ENCODE peak calls at places on chromosomes 16 and 17, in six cellular contexts. Q is uterus, E is IMR-90, W is heart left ventricle, F is prostate gland, H is H1. V is an unnamed sample. For H3K9me3, the result is how much of the 10 kb centered on the place peaks cover.

GRCh38 chr17:34606721-34607120 is 27.3 kb downstream of the TMEM132E start:
- DNase-seq in Q (peak), E (no peak), W (no peak), F (no peak), H (no peak), V (no peak)

GRCh38 chr17:63842173-63842539 is 329 bp downstream of the SMARCD2 start:
- DNase-seq in Q (peak), E (no peak), W (peak), F (peak), H (peak), V (no peak)

GRCh38 chr16:67394271-67395104 is 1.2 kb upstream of the TPPP3 start:
- DNase-seq in Q (no peak), E (no peak), W (no peak), F (no peak), H (peak), V (no peak)

GRCh38 chr16:65116818-65117430 is 4.9 kb downstream of the CDH11 start:
- DNase-seq in Q (no peak), E (peak), W (no peak), F (no peak), H (no peak), V (no peak)

GRCh38 chr16:68972720-68973119 is 129.4 kb downstream of the TANGO6 start:
- DNase-seq in Q (no peak), E (peak), W (no peak), F (no peak), H (peak), V (peak)

GRCh38 chr16:76676356-76676755 is 399.2 kb downstream of the CNTNAP4 start:
- DNase-seq in Q (no peak), E (no peak), W (no peak), F (no peak), H (no peak), V (no peak)

GRCh38 chr16:53091508-53092211 is 36.9 kb downstream of the CHD9 start:
- DNase-seq in Q (peak), E (peak), W (peak), F (no peak), H (no peak), V (no peak)

GRCh38 chr17:2784864-2785263 is 11.4 kb upstream of the RAP1GAP2 start:
- DNase-seq in Q (no peak), E (no peak), W (no peak), F (no peak), H (no peak), V (no peak)

GRCh38 chr16:69904495-69905170 is 46.5 kb upstream of the CLEC18A start:
- DNase-seq in Q (no peak), E (no peak), W (no peak), F (no peak), H (no peak), V (peak)

GRCh38 chr17:74744714-74745547 is 3.5 kb upstream of the NHERF1 start:
- DNase-seq in Q (peak), E (peak), W (peak), F (peak), H (peak), V (peak)

GRCh38 chr17:38617074-38617860 is 11.5 kb upstream of the SRCIN1 start:
- DNase-seq in Q (no peak), E (no peak), W (no peak), F (no peak), H (no peak), V (peak)

GRCh38 chr17:1959871-1960569 is 65.1 kb downstream of the RTN4RL1 start:
- DNase-seq in Q (peak), E (peak), W (no peak), F (no peak), H (no peak), V (no peak)

GRCh38 chr17:69608808-69609494 is 194.5 kb downstream of the MAP2K6 start:
- DNase-seq in Q (no peak), E (peak), W (peak), F (no peak), H (no peak), V (no peak)

GRCh38 chr17:10871914-10872313 is 34.0 kb upstream of the PIRT start:
- DNase-seq in Q (no peak), E (no peak), W (no peak), F (peak), H (no peak), V (no peak)

GRCh38 chr17:78466786-78467715 is 88.6 kb downstream of the PGS1 start:
- DNase-seq in Q (no peak), E (no peak), W (no peak), F (no peak), H (no peak), V (no peak)

GRCh38 chr17:17778308-17779014 is 58.3 kb downstream of the SREBF1 start:
- DNase-seq in Q (peak), E (peak), W (peak), F (no peak), H (no peak), V (no peak)

GRCh38 chr17:41393294-41393693 is 4.1 kb downstream of the KRT31 start:
- DNase-seq in Q (no peak), E (no peak), W (peak), F (no peak), H (no peak), V (no peak)

GRCh38 chr17:78716814-78717393 is 65.2 kb downstream of the CYTH1 start:
- DNase-seq in Q (peak), E (peak), W (peak), F (peak), H (peak), V (peak)

GRCh38 chr16:6482861-6483530 is 849.6 kb upstream of the RBFOX1 start:
- DNase-seq in Q (no peak), E (no peak), W (no peak), F (no peak), H (peak), V (peak)

GRCh38 chr17:74008196-74008595 is 195.3 kb upstream of the RPL38 start:
- DNase-seq in Q (no peak), E (no peak), W (no peak), F (no peak), H (peak), V (no peak)

GRCh38 chr16:64957246-64957645 is 164.6 kb downstream of the CDH11 start:
- DNase-seq in Q (no peak), E (no peak), W (no peak), F (no peak), H (no peak), V (no peak)

GRCh38 chr17:76735006-76735405 is 2.1 kb downstream of the SRSF2 start:
- DNase-seq in Q (no peak), E (peak), W (no peak), F (no peak), H (no peak), V (peak)

GRCh38 chr16:69321080-69321479 is 9.3 kb downstream of the PDF start:
- DNase-seq in Q (peak), E (no peak), W (no peak), F (no peak), H (no peak), V (no peak)

GRCh38 chr17:28744104-28744801 is 442 bp downstream of the TRAF4 start:
- DNase-seq in Q (peak), E (peak), W (peak), F (no peak), H (peak), V (peak)

GRCh38 chr16:19696312-19696711 is 21.7 kb downstream of the KNOP1 start:
- DNase-seq in Q (peak), E (peak), W (peak), F (peak), H (no peak), V (peak)

GRCh38 chr17:80347948-80348351 is 67.0 kb upstream of the ENDOV start:
- DNase-seq in Q (no peak), E (no peak), W (no peak), F (no peak), H (no peak), V (no peak)

GRCh38 chr17:79150035-79150733 is 75.6 kb downstream of the ENGASE start:
- DNase-seq in Q (no peak), E (no peak), W (no peak), F (no peak), H (no peak), V (no peak)

GRCh38 chr17:73874008-73874407 is 229.8 kb upstream of the SDK2 start:
- DNase-seq in Q (no peak), E (no peak), W (no peak), F (no peak), H (no peak), V (no peak)

GRCh38 chr16:7997966-7998365 is 592.3 kb downstream of the TMEM114 start:
- DNase-seq in Q (no peak), E (no peak), W (no peak), F (no peak), H (no peak), V (no peak)

DNA sequence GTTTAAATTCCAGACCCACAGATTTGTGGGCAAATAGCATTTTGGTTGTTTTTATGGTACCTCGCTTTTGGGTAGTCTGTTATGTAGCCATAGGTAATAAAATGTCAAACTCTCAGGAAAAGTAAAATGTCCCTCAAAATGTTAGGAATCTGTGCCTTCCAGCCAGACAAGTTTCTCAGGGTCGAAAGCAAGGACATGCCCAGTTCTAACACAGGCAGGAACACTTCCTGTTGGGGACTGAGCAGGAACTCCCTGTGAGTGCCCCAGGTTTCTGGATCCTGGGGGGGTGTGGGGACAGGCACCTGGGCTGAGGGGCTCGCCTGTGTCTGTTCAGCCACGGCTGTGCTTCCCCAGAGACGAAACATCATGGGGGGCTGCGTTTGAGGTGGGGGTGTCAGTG is 62.3 kb downstream of the GNA13 start:
- DNase-seq in Q (no peak), E (no peak), W (no peak), F (no peak), H (no peak), V (no peak)
- H3K27ac ChIP-seq in Q (no peak), E (no peak), W (no peak), F (no peak), H (no peak), V (no peak)

DNA sequence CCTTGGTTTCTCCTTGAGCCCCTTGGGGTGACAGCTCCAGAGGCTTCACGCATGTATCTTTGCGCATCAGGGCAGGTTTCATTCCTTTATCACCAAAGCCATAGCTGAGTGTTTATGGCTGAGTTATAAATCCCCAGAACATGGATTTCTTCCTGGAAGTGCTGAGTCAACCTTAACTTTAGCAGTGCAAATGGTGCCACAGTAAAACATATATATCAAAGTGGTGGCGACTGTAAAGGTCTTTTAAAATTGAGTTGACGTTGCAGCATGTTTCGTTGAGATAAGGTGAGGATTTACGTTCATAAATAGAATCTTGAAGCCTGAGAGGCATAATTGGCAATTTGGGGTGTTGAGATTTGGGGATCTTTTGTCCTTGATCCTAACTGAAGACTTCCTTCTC is 214.1 kb downstream of the HS3ST4 start:
- DNase-seq in Q (no peak), E (no peak), W (no peak), F (no peak), H (no peak), V (no peak)
- H3K4me3 ChIP-seq in Q (no peak), E (no peak), W (no peak), F (no peak), H (no peak), V (no peak)

DNA sequence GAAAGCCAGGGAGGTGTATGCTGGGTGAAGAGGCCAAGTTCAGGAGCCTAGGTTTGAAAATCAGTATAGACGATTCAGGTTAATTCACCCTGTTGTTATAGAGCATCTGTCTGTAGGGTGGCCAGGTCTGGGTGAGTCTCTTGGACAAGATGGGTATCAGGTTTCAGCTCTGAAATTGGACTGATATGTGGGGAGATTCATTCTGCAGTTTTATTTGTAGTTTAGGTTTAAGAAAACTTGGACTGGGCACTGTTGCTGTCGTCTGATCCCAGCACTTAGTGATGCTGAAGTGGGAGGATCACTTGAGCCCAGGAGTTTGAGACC is 17.8 kb downstream of the ABCC1 start:
- DNase-seq in Q (no peak), E (no peak), W (no peak), F (no peak), H (no peak), V (no peak)
- H3K9me3 ChIP-seq in Q (under half), E (under half), W (under half), F (under half), H (under half), V (under half)

DNA sequence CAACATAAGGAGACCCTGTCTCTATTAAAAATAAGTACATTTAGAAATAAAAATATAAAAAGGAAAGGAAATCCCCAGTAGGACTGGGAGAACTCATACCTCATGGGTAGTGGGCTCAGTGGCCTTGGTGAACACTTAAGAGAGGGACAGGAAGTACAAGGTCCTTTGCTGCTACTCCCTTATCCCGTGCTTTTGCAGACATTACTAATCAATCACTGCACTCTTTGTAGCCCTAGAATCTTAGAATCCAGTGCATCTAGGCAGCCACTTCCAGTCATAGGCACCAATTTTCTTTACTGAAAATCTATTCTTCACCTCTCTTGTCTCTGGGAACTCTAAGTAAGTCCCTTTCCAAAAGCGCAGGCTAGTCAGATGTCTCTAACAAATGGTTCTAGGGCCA is 183.1 kb downstream of the SNX29 start:
- DNase-seq in Q (no peak), E (no peak), W (no peak), F (no peak), H (no peak), V (no peak)
- H3K27ac ChIP-seq in Q (no peak), E (no peak), W (no peak), F (no peak), H (no peak), V (no peak)

GRCh38 chr17:48596000-48596734 is 2.6 kb upstream of the HOXB5 start:
- DNase-seq in Q (no peak), E (peak), W (no peak), F (no peak), H (no peak), V (no peak)

GRCh38 chr17:48597775-48598631 is 4.4 kb upstream of the HOXB5 start:
- DNase-seq in Q (peak), E (peak), W (no peak), F (no peak), H (no peak), V (no peak)

GRCh38 chr17:48598727-48599126 is 5.1 kb upstream of the HOXB5 start:
- DNase-seq in Q (no peak), E (no peak), W (no peak), F (no peak), H (no peak), V (no peak)

GRCh38 chr17:48596735-48597491 is 3.3 kb upstream of the HOXB5 start:
- DNase-seq in Q (no peak), E (peak), W (no peak), F (no peak), H (no peak), V (no peak)

DNA sequence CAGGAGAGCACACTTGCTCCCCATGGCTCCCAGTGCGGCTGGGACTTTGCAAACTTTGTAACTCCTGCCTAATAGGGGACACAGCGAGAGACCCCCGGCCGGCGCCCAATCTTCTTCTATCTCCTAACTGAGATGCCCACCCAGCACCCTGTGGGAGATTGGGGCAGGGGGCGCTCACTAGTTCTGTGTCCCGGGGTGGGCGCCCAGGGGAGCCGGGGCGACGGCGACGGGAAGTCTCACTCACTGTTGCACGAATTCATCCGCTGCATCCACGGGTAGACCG is 3.9 kb upstream of the HOXB5 start:
- DNase-seq in Q (no peak), E (no peak), W (no peak), F (no peak), H (no peak), V (no peak)
- H3K4me3 ChIP-seq in Q (peak), E (peak), W (peak), F (peak), H (no peak), V (peak)

GRCh38 chr17:71572343-71572742 is 548.5 kb upstream of the SOX9 start:
- DNase-seq in Q (no peak), E (no peak), W (no peak), F (no peak), H (no peak), V (no peak)
- H3K9me3 ChIP-seq in Q (under half), E (under half), W (under half), F (under half), H (under half), V (under half)

GRCh38 chr17:848402-848801 is 66.2 kb downstream of the MRM3 start:
- DNase-seq in Q (no peak), E (no peak), W (peak), F (no peak), H (no peak), V (no peak)

GRCh38 chr17:846901-847777 is 65.0 kb downstream of the MRM3 start:
- DNase-seq in Q (no peak), E (peak), W (peak), F (peak), H (no peak), V (no peak)

GRCh38 chr17:850828-851759 is 68.9 kb downstream of the MRM3 start:
- DNase-seq in Q (peak), E (peak), W (peak), F (no peak), H (no peak), V (no peak)

GRCh38 chr17:851986-852385 is 69.8 kb downstream of the MRM3 start:
- DNase-seq in Q (no peak), E (no peak), W (no peak), F (no peak), H (no peak), V (no peak)

GRCh38 chr17:850086-850827 is 68.1 kb downstream of the MRM3 start:
- DNase-seq in Q (no peak), E (no peak), W (no peak), F (no peak), H (no peak), V (no peak)
- H3K27ac ChIP-seq in Q (peak), E (no peak), W (peak), F (peak), H (no peak), V (peak)

GRCh38 chr16:27505297-27506236 is 44.1 kb downstream of the GTF3C1 start:
- DNase-seq in Q (no peak), E (no peak), W (peak), F (peak), H (no peak), V (no peak)
- H3K4me3 ChIP-seq in Q (no peak), E (no peak), W (no peak), F (no peak), H (no peak), V (no peak)

V was measured in small intestine.